ENCODE peak calls at places on chromosomes 2 and 18, in six cellular contexts. L, H, B, T, I and S are unnamed samples.

GRCh38 chr2:226953206-226953605 is 117.4 kb downstream of the RHBDD1 start:
- DNase-seq in L (no peak), H (no peak), B (no peak), T (no peak), I (no peak), S (no peak)

GRCh38 chr2:222424729-222425671 is 657 bp downstream of the SGPP2 start:
- DNase-seq in L (no peak), H (no peak), B (no peak), T (peak), I (peak), S (no peak)

GRCh38 chr2:203327582-203327917 is 644 bp upstream of the ABI2 start:
- DNase-seq in L (no peak), H (no peak), B (no peak), T (no peak), I (no peak), S (no peak)

GRCh38 chr2:213187833-213188532 is 36.6 kb upstream of the IKZF2 start:
- DNase-seq in L (no peak), H (peak), B (peak), T (no peak), I (no peak), S (no peak)

GRCh38 chr2:71468279-71469015 is 15.1 kb downstream of the DYSF start:
- DNase-seq in L (no peak), H (no peak), B (no peak), T (no peak), I (no peak), S (no peak)

GRCh38 chr18:10072659-10073309 is 159.0 kb downstream of the VAPA start:
- DNase-seq in L (no peak), H (no peak), B (peak), T (no peak), I (no peak), S (no peak)

GRCh38 chr2:230176996-230177395 is 42.8 kb downstream of the SP110 start:
- DNase-seq in L (no peak), H (no peak), B (no peak), T (no peak), I (no peak), S (no peak)

GRCh38 chr2:29614295-29614830 is 307.0 kb downstream of the ALK start:
- DNase-seq in L (no peak), H (no peak), B (no peak), T (no peak), I (no peak), S (no peak)

GRCh38 chr2:117763806-117764205 is 50.7 kb upstream of the DDX18 start:
- DNase-seq in L (no peak), H (peak), B (no peak), T (no peak), I (no peak), S (no peak)

GRCh38 chr2:124136110-124136509 is 111.0 kb downstream of the CNTNAP5 start:
- DNase-seq in L (no peak), H (no peak), B (no peak), T (no peak), I (no peak), S (no peak)
- TF ChIP-seq CTCF in L (no peak), H (no peak), B (no peak), T (no peak), I (no peak), S (no peak)

GRCh38 chr2:65620524-65620923 is 188.1 kb upstream of the SPRED2 start:
- DNase-seq in L (no peak), H (no peak), B (no peak), T (no peak), I (no peak), S (no peak)
- TF ChIP-seq CTCF in L (no peak), H (peak), B (no peak), T (no peak), I (no peak), S (no peak)

GRCh38 chr2:74671479-74671878 is 17.4 kb downstream of the SEMA4F start:
- DNase-seq in L (no peak), H (no peak), B (peak), T (no peak), I (no peak), S (no peak)

GRCh38 chr2:74673821-74674528 is 19.9 kb downstream of the SEMA4F start:
- DNase-seq in L (no peak), H (no peak), B (no peak), T (no peak), I (no peak), S (no peak)

GRCh38 chr2:74670263-74670662 is 16.2 kb downstream of the SEMA4F start:
- DNase-seq in L (no peak), H (no peak), B (no peak), T (no peak), I (no peak), S (no peak)

GRCh38 chr2:74679615-74680014 is 25.6 kb downstream of the SEMA4F start:
- DNase-seq in L (no peak), H (no peak), B (no peak), T (no peak), I (no peak), S (no peak)

GRCh38 chr2:74675090-74675489 is 21.0 kb downstream of the SEMA4F start:
- DNase-seq in L (no peak), H (no peak), B (no peak), T (no peak), I (no peak), S (no peak)
- TF ChIP-seq CTCF in L (no peak), H (peak), B (peak), T (no peak), I (no peak), S (no peak)

GRCh38 chr18:63113899-63114565 is 205.5 kb downstream of the BCL2 start:
- DNase-seq in L (no peak), H (no peak), B (no peak), T (no peak), I (no peak), S (no peak)

GRCh38 chr18:63120541-63121059 is 199.0 kb downstream of the BCL2 start:
- DNase-seq in L (no peak), H (no peak), B (no peak), T (no peak), I (no peak), S (no peak)

GRCh38 chr18:63119647-63120046 is 199.9 kb downstream of the BCL2 start:
- DNase-seq in L (no peak), H (no peak), B (peak), T (no peak), I (no peak), S (no peak)
- TF ChIP-seq CTCF in L (no peak), H (peak), B (peak), T (peak), I (peak), S (peak)

DNA sequence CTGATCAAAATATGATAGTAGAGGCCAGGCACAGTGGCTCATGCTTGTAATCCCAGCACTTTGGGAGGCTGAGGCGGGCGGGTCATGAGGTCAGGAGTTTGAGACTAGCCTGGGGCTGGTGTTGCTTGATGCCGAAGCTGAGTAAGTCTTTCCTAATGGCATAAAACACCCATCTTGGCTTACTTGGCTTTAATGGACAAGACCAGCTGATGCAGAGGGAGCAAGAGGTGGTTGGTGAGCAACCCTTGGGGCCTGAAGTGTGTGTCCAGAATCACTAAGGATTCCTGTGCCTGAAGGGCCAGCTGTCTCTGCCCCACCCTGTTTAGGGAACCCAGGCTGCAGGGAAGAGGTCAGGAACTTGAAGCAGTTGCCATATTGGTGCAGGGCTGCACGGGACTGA is 217.2 kb downstream of the ARL4C start:
- DNase-seq in L (no peak), H (no peak), B (no peak), T (no peak), I (no peak), S (no peak)
- TF ChIP-seq CTCF in L (no peak), H (no peak), B (no peak), T (no peak), I (no peak), S (no peak)

GRCh38 chr2:162143969-162144368 is 8.1 kb downstream of the GCG start:
- DNase-seq in L (no peak), H (no peak), B (no peak), T (no peak), I (no peak), S (no peak)
- TF ChIP-seq CTCF in L (no peak), H (peak), B (no peak), T (no peak), I (no peak), S (no peak)

DNA sequence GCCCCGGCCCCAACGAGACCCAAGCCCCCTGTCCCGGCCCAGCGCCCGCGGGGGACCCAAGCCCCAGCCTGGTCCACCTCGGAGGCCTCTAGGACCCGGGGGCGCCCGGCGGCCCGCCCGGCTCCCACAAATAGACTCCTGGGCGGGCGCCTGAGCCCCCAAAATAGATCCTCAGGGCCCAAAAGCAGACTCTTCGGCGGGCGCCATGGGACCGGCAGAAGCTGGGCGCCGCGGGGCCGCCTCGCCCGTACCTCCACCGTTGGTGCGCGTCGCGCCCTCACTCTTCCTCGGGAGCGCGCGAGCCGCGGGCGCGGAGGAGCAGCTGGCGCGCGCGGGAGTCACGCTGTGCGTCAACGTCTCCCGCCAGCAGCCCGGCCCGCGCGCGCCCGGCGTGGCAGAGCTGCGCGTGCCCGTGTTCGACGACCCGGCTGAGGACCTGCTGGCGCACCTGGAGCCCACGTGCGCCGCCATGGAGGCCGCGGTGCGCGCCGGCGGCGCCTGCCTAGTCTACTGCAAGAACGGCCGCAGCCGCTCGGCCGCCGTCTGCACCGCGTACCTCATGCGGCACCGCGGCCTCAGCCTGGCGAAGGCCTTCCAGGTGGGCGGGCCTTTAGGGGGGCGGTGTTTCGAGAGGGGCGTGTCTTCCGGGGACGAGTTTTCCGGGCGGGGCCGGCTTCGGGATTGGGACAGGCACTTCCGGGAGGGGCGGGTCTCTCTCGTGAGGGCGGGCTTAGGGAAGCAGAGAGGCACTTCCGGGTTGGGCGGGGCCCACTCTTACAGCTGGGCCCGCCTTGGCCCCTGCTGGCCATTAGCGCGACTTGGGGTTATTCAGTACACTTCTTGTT is 545 bp downstream of the DUSP28 start:
- DNase-seq in L (peak), H (peak), B (peak), T (peak), I (peak), S (peak)
- TF ChIP-seq CTCF in L (no peak), H (peak), B (peak), T (no peak), I (no peak), S (peak)

GRCh38 chr2:206230060-206230890 is 44.2 kb upstream of the ZDBF2 start:
- DNase-seq in L (no peak), H (no peak), B (no peak), T (no peak), I (no peak), S (no peak)
- TF ChIP-seq CTCF in L (no peak), H (no peak), B (no peak), T (no peak), I (no peak), S (no peak)